ENCODE peak calls at places on chromosomes 1 and 21, in five cellular contexts. C, I, M, R and U are unnamed samples.

GRCh38 chr1:203039609-203040517 is 13.6 kb downstream of the PPFIA4 start:
- DNase-seq in M (peak), R (no peak), C (no peak), I (peak), U (no peak)

GRCh38 chr1:226482975-226483660 is 65.4 kb upstream of the STUM start:
- DNase-seq in M (no peak), C (no peak), I (no peak), R (no peak), U (no peak)

GRCh38 chr1:25805863-25806225 is 5.9 kb downstream of the SELENON start:
- DNase-seq in I (no peak), R (no peak), M (peak), C (peak), U (no peak)

GRCh38 chr1:119409731-119410130 is 5.2 kb upstream of the HSD3B2 start:
- DNase-seq in C (no peak), M (no peak), R (no peak), I (no peak), U (no peak)

GRCh38 chr1:212135166-212135565 is 99.6 kb downstream of the DTL start:
- DNase-seq in C (no peak), R (no peak), M (no peak), I (no peak), U (no peak)

GRCh38 chr1:230400007-230400344 is 26.2 kb downstream of the PGBD5 start:
- DNase-seq in C (no peak), I (no peak), R (no peak), M (no peak), U (no peak)

GRCh38 chr1:150876111-150876434 is 326 bp downstream of the ARNT start:
- DNase-seq in M (no peak), C (peak), I (peak), R (peak), U (no peak)

GRCh38 chr1:41423511-41424191 is 60.8 kb downstream of the EDN2 start:
- DNase-seq in C (no peak), I (peak), M (peak), R (peak), U (peak)

GRCh38 chr1:8384088-8384487 is 66.2 kb downstream of the SLC45A1 start:
- DNase-seq in C (no peak), M (no peak), R (no peak), I (no peak), U (no peak)

GRCh38 chr1:26031196-26031902 is 9.8 kb downstream of the EXTL1 start:
- DNase-seq in C (no peak), M (no peak), R (no peak), I (no peak), U (no peak)

GRCh38 chr21:26506951-26507350 is 66.1 kb downstream of the CYYR1 start:
- DNase-seq in M (no peak), I (no peak), R (no peak), C (no peak), U (no peak)

GRCh38 chr1:191709215-191709614 is 449.0 kb upstream of the RGS18 start:
- DNase-seq in M (no peak), I (no peak), R (no peak), C (no peak), U (no peak)

GRCh38 chr1:9455487-9456237 is 83.6 kb upstream of the SLC25A33 start:
- DNase-seq in C (peak), I (peak), R (peak), M (peak), U (peak)

GRCh38 chr1:28123461-28123961 is 35.1 kb upstream of the EYA3 start:
- DNase-seq in I (no peak), R (no peak), M (no peak), C (peak), U (no peak)

GRCh38 chr1:209172286-209172685 is 411.2 kb upstream of the CAMK1G start:
- DNase-seq in M (no peak), R (no peak), I (no peak), C (peak), U (no peak)

GRCh38 chr1:27605300-27605766 is 1.4 kb upstream of the AHDC1 start:
- DNase-seq in C (no peak), M (no peak), R (no peak), I (no peak), U (no peak)

GRCh38 chr1:192869308-192869940 is 60.6 kb downstream of the RGS2 start:
- DNase-seq in R (peak), C (no peak), I (no peak), M (no peak), U (no peak)

GRCh38 chr1:10788592-10789006 is 7.8 kb downstream of the CASZ1 start:
- DNase-seq in C (no peak), R (peak), I (peak), M (peak), U (peak)

GRCh38 chr1:117105003-117105402 is 16.5 kb downstream of the TRIM45 start:
- DNase-seq in M (no peak), I (no peak), C (no peak), R (no peak), U (no peak)

GRCh38 chr1:222817529-222817928 is 2.7 kb downstream of the DISP1 start:
- DNase-seq in C (peak), M (no peak), I (peak), R (no peak), U (no peak)

GRCh38 chr1:26541431-26541815 is 11.9 kb downstream of the RPS6KA1 start:
- DNase-seq in M (no peak), I (no peak), C (no peak), R (no peak), U (no peak)

GRCh38 chr1:228937351-228937750 is 202.1 kb downstream of the RHOU start:
- DNase-seq in M (no peak), R (no peak), C (no peak), I (no peak), U (no peak)